ENCODE peak calls at places on chromosome 21, in eight cellular contexts. P, B, L, Y, H, Z, O and G are unnamed samples.

GRCh38 chr21:45116066-45116465 is 41.7 kb downstream of the ADARB1 start:
- DNase-seq in H (peak), B (no peak), Y (no peak), Z (no peak), P (no peak), O (no peak), L (no peak), G (no peak)

GRCh38 chr21:15840406-15840805 is 110.6 kb downstream of the USP25 start:
- DNase-seq in O (no peak), Z (no peak), B (no peak), P (no peak), L (no peak), H (no peak), Y (no peak), G (no peak)

GRCh38 chr21:16194851-16195251 is 465.1 kb downstream of the USP25 start:
- DNase-seq in O (no peak), P (no peak), Z (peak), L (no peak), Y (peak), H (no peak), B (no peak), G (no peak)

GRCh38 chr21:38478782-38479181 is 19.5 kb downstream of the ERG start:
- DNase-seq in L (no peak), Z (peak), Y (no peak), H (no peak), O (no peak), B (no peak), P (no peak), G (no peak)

GRCh38 chr21:37699024-37699770 is 217.1 kb downstream of the KCNJ6 start:
- DNase-seq in H (no peak), O (no peak), L (no peak), Z (no peak), B (no peak), P (no peak), Y (no peak), G (no peak)

GRCh38 chr21:20266369-20266710 is 731.9 kb upstream of the NCAM2 start:
- DNase-seq in Y (no peak), P (no peak), Z (no peak), L (no peak), B (no peak), O (no peak), H (no peak), G (no peak)

GRCh38 chr21:40732998-40733397 is 114.0 kb downstream of the DSCAM start:
- DNase-seq in P (no peak), H (no peak), Z (no peak), Y (no peak), L (no peak), O (no peak), B (no peak), G (no peak)

GRCh38 chr21:15415541-15416261 is 314.1 kb upstream of the USP25 start:
- DNase-seq in O (no peak), L (no peak), Z (no peak), Y (no peak), H (no peak), B (no peak), P (no peak), G (no peak)

GRCh38 chr21:45357436-45358260 is 47.3 kb upstream of the COL18A1 start:
- DNase-seq in L (peak), O (peak), H (peak), Y (no peak), B (no peak), P (no peak), Z (no peak), G (no peak)

GRCh38 chr21:31201548-31201947 is 142.5 kb downstream of the TIAM1 start:
- DNase-seq in O (no peak), P (no peak), L (no peak), H (peak), Z (peak), B (no peak), Y (no peak), G (no peak)

GRCh38 chr21:36422279-36423098 is 37.3 kb downstream of the CHAF1B start:
- DNase-seq in H (no peak), Z (peak), O (no peak), B (no peak), Y (peak), L (peak), P (no peak), G (no peak)

GRCh38 chr21:17693801-17694200 is 81.1 kb upstream of the BTG3 start:
- DNase-seq in B (no peak), Z (no peak), P (peak), H (no peak), O (no peak), Y (no peak), L (no peak), G (no peak)

GRCh38 chr21:29366532-29366931 is 67.8 kb downstream of the BACH1 start:
- DNase-seq in P (no peak), B (no peak), Z (no peak), L (no peak), Y (no peak), H (no peak), O (no peak), G (no peak)

GRCh38 chr21:29318354-29318753 is 19.6 kb downstream of the BACH1 start:
- DNase-seq in Z (peak), O (no peak), Y (no peak), B (no peak), L (no peak), H (no peak), P (no peak), G (no peak)

GRCh38 chr21:31866077-31866511 is 6.7 kb upstream of the HUNK start:
- DNase-seq in P (peak), Z (peak), L (peak), Y (peak), B (no peak), O (peak), H (peak), G (no peak)

GRCh38 chr21:36513430-36513829 is 33.5 kb upstream of the CLDN14 start:
- DNase-seq in L (no peak), Z (no peak), Y (no peak), H (no peak), P (no peak), B (no peak), O (no peak), G (no peak)

GRCh38 chr21:39084979-39085729 is 98.1 kb downstream of the PSMG1 start:
- DNase-seq in Y (no peak), H (no peak), P (no peak), O (no peak), L (no peak), B (no peak), Z (no peak), G (no peak)

GRCh38 chr21:39601194-39601940 is 11.4 kb upstream of the B3GALT5 start:
- DNase-seq in H (no peak), Y (no peak), L (no peak), P (no peak), B (no peak), O (no peak), Z (no peak), G (peak)

GRCh38 chr21:36550761-36551160 is 70.8 kb upstream of the CLDN14 start:
- DNase-seq in L (no peak), P (no peak), H (no peak), O (no peak), Y (no peak), Z (peak), B (no peak), G (no peak)

GRCh38 chr21:38506606-38507331 is 8.5 kb upstream of the ERG start:
- DNase-seq in H (no peak), O (no peak), P (no peak), Y (no peak), B (no peak), Z (no peak), L (no peak), G (no peak)

GRCh38 chr21:37478821-37479220 is 112.2 kb downstream of the DYRK1A start:
- DNase-seq in Z (no peak), P (no peak), B (no peak), H (no peak), Y (no peak), L (no peak), O (no peak), G (no peak)

GRCh38 chr21:37208741-37209225 is 58.4 kb downstream of the VPS26C start:
- DNase-seq in O (no peak), B (no peak), Z (no peak), P (no peak), H (no peak), L (no peak), Y (no peak), G (no peak)

GRCh38 chr21:28775071-28775470 is 217.6 kb downstream of the LTN1 start:
- DNase-seq in Z (no peak), Y (no peak), P (no peak), H (no peak), L (no peak), O (no peak), B (no peak), G (no peak)

DNA sequence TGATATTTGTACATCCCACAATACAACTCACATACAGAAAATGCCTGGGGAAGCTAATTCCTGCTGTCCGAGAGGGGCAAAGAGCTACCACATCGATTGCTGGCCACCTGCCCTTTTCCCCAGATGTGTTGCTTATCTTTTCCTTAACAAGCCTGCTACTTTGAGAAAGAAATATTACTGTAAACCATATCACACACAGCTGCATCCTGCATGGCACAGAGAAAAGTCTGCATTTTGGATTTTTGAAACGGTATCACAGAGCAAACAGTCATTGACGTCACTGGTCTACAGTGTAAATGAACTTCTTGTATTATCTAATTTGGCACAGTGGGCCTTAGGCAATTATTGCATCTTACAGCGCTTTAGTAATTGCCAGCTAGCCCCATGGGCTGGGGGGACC is 164.7 kb downstream of the CLIC6 start:
- DNase-seq in O (no peak), B (no peak), H (no peak), P (peak), Z (no peak), L (no peak), Y (no peak), G (no peak)
- H3K4me3 ChIP-seq in O (no peak), B (no peak), H (no peak), P (no peak), Z (no peak), L (no peak), Y (no peak), G (no peak)

GRCh38 chr21:42221581-42222345 is 2.8 kb downstream of the ABCG1 start:
- DNase-seq in Z (peak), H (peak), L (peak), Y (no peak), B (no peak), O (no peak), P (peak), G (no peak)

GRCh38 chr21:42218836-42219605 is at the start of gene ABCG1:
- DNase-seq in O (no peak), B (no peak), Z (peak), H (peak), P (peak), Y (no peak), L (peak), G (no peak)

GRCh38 chr21:42219606-42220137 is 732 bp downstream of the ABCG1 start:
- DNase-seq in B (no peak), Z (peak), Y (no peak), O (no peak), H (peak), L (peak), P (no peak), G (no peak)

GRCh38 chr21:42222386-42222785 is 3.4 kb downstream of the ABCG1 start:
- DNase-seq in H (peak), O (no peak), B (no peak), Y (no peak), Z (no peak), L (peak), P (peak), G (no peak)

GRCh38 chr21:42220138-42220701 is 1.3 kb downstream of the ABCG1 start:
- DNase-seq in O (peak), H (peak), Y (peak), P (no peak), Z (peak), L (peak), B (peak), G (peak)
- TF ChIP-seq POLR2A in O (no peak), H (no peak), Y (no peak), P (no peak), Z (no peak), L (no peak), B (no peak), G (no peak)

GRCh38 chr21:46662367-46662654 is 26.8 kb downstream of the PRMT2 start:
- DNase-seq in O (no peak), P (no peak), H (no peak), Z (no peak), B (no peak), L (no peak), Y (no peak), G (no peak)

GRCh38 chr21:46661211-46661625 is 25.7 kb downstream of the PRMT2 start:
- DNase-seq in B (no peak), O (peak), Z (peak), H (peak), Y (no peak), P (no peak), L (no peak), G (no peak)

GRCh38 chr21:46662765-46663500 is 27.5 kb downstream of the PRMT2 start:
- DNase-seq in P (no peak), L (no peak), Y (no peak), B (no peak), H (no peak), O (no peak), Z (no peak), G (no peak)

GRCh38 chr21:46660505-46660904 is 25.0 kb downstream of the PRMT2 start:
- DNase-seq in P (no peak), L (no peak), Y (no peak), B (no peak), Z (no peak), O (no peak), H (no peak), G (no peak)

GRCh38 chr21:46661627-46662366 is 26.3 kb downstream of the PRMT2 start:
- DNase-seq in Z (no peak), B (no peak), L (no peak), O (no peak), H (no peak), Y (no peak), P (no peak), G (no peak)
- H3K4me3 ChIP-seq in Z (no peak), B (peak), L (no peak), O (peak), H (peak), Y (no peak), P (no peak), G (peak)

GRCh38 chr21:44011774-44012473 is at the start of gene TRAPPC10:
- DNase-seq in B (peak), Y (peak), H (peak), L (peak), Z (peak), P (peak), O (peak), G (peak)
- TF ChIP-seq POLR2A in B (peak), Y (peak), H (peak), L (peak), Z (peak), P (peak), O (peak), G (peak)

GRCh38 chr21:26555554-26555953 is 17.5 kb downstream of the CYYR1 start:
- DNase-seq in L (no peak), B (no peak), Z (no peak), O (no peak), Y (no peak), P (no peak), H (no peak), G (no peak)
- H3K4me3 ChIP-seq in L (no peak), B (no peak), Z (no peak), O (no peak), Y (no peak), P (no peak), H (no peak), G (no peak)

GRCh38 chr21:35375115-35375514 is 326.0 kb upstream of the RUNX1 start:
- DNase-seq in O (no peak), B (no peak), H (peak), L (no peak), P (no peak), Y (no peak), Z (peak), G (no peak)
- TF ChIP-seq POLR2A in O (no peak), B (no peak), H (no peak), L (no peak), P (no peak), Y (no peak), Z (no peak), G (no peak)